ENCODE peak calls at places on chromosomes 16 and 17, in nine cellular contexts. A, L, P, J, S, B, M, D and F are unnamed samples.

GRCh38 chr17:2061441-2061797 is 6.5 kb downstream of the HIC1 start:
- DNase-seq in P (no peak), A (no peak), D (no peak), M (no peak), S (no peak), J (no peak), B (no peak), L (no peak), F (no peak)

GRCh38 chr16:28575446-28576109 is 21.3 kb downstream of the SULT1A2 start:
- DNase-seq in M (no peak), P (no peak), L (no peak), S (no peak), J (no peak), A (no peak), B (no peak), D (no peak), F (no peak)

GRCh38 chr16:48445782-48446533 is 60.7 kb upstream of the SIAH1 start:
- DNase-seq in P (no peak), D (no peak), L (no peak), B (no peak), M (no peak), S (no peak), A (no peak), J (no peak), F (no peak)

GRCh38 chr16:17901309-17901708 is 430.5 kb upstream of the XYLT1 start:
- DNase-seq in M (no peak), B (no peak), L (no peak), D (no peak), A (no peak), J (no peak), P (no peak), S (no peak), F (no peak)

GRCh38 chr17:29042679-29043538 is at the start of gene PIPOX:
- DNase-seq in S (peak), A (no peak), L (peak), D (peak), B (peak), M (no peak), P (no peak), J (peak), F (no peak)

GRCh38 chr16:90077757-90078593 is 844 bp upstream of the PRDM7 start:
- DNase-seq in B (peak), J (no peak), D (peak), A (peak), M (peak), S (no peak), L (peak), P (no peak), F (no peak)

GRCh38 chr17:57486978-57487377 is 230.7 kb downstream of the MSI2 start:
- DNase-seq in J (no peak), L (no peak), D (no peak), M (no peak), A (no peak), S (no peak), P (no peak), B (no peak), F (no peak)

GRCh38 chr17:66829386-66829864 is 5.5 kb upstream of the CACNG5 start:
- DNase-seq in B (no peak), M (no peak), D (no peak), S (peak), J (peak), L (peak), A (peak), P (peak), F (no peak)

GRCh38 chr16:50208460-50208931 is 55.4 kb downstream of the TENT4B start:
- DNase-seq in S (no peak), A (no peak), M (no peak), B (no peak), L (no peak), J (peak), P (no peak), D (no peak), F (no peak)

GRCh38 chr17:50625032-50625871 is 9.4 kb upstream of the ABCC3 start:
- DNase-seq in L (peak), A (no peak), S (no peak), M (no peak), P (no peak), J (no peak), B (no peak), D (peak), F (no peak)

GRCh38 chr17:40218740-40219072 is 398 bp upstream of the WIPF2 start:
- DNase-seq in S (peak), L (peak), M (peak), J (peak), B (no peak), D (peak), P (peak), A (peak), F (peak)

GRCh38 chr17:606501-607243 is 108.0 kb downstream of the VPS53 start:
- DNase-seq in S (no peak), L (no peak), A (no peak), M (no peak), D (no peak), J (no peak), B (no peak), P (no peak), F (no peak)

GRCh38 chr17:71180801-71181385 is 939.9 kb upstream of the SOX9 start:
- DNase-seq in M (no peak), A (no peak), L (no peak), J (no peak), B (no peak), D (peak), P (no peak), S (no peak), F (no peak)

GRCh38 chr16:86986136-86986535 is 331.1 kb downstream of the C16orf95 start:
- DNase-seq in J (no peak), P (no peak), M (no peak), A (no peak), S (no peak), L (no peak), D (no peak), B (no peak), F (no peak)

GRCh38 chr17:15377608-15378007 is 36.2 kb upstream of the TEKT3 start:
- DNase-seq in B (no peak), M (no peak), P (no peak), D (no peak), A (peak), L (no peak), S (no peak), J (peak), F (peak)

GRCh38 chr16:74698220-74698619 is 2.4 kb downstream of the MLKL start:
- DNase-seq in M (no peak), S (no peak), D (no peak), A (peak), J (no peak), L (no peak), B (no peak), P (no peak), F (no peak)

GRCh38 chr17:65589321-65589720 is 27.9 kb upstream of the AXIN2 start:
- DNase-seq in S (no peak), L (no peak), M (no peak), B (no peak), A (peak), P (no peak), J (no peak), D (no peak), F (no peak)

GRCh38 chr17:419073-419735 is 66.6 kb upstream of the RPH3AL start:
- DNase-seq in P (no peak), L (no peak), J (no peak), B (no peak), D (no peak), A (no peak), M (no peak), S (no peak), F (no peak)

GRCh38 chr17:21843318-21843865 is 151.1 kb downstream of the KCNJ18 start:
- DNase-seq in M (no peak), L (no peak), B (no peak), A (no peak), D (no peak), J (no peak), P (no peak), S (no peak), F (no peak)

GRCh38 chr17:15220785-15221184 is 44.3 kb downstream of the PMP22 start:
- DNase-seq in B (no peak), L (no peak), J (no peak), P (no peak), M (no peak), A (peak), D (no peak), S (no peak), F (no peak)

GRCh38 chr16:27355610-27356009 is 41.8 kb downstream of the IL4R start:
- DNase-seq in M (peak), P (no peak), B (no peak), J (no peak), S (peak), D (no peak), A (peak), L (peak), F (peak)

GRCh38 chr17:77719806-77720205 is 238.7 kb upstream of the TNRC6C start:
- DNase-seq in L (no peak), A (no peak), B (no peak), P (no peak), D (no peak), M (no peak), J (no peak), S (no peak), F (no peak)

GRCh38 chr16:78684655-78685400 is 585.4 kb downstream of the WWOX start:
- DNase-seq in L (peak), M (no peak), D (no peak), P (no peak), B (no peak), S (no peak), J (no peak), A (peak), F (no peak)

GRCh38 chr17:2202302-2202995 is 101.1 kb downstream of the SMG6 start:
- DNase-seq in J (no peak), S (no peak), L (peak), B (no peak), P (no peak), A (no peak), D (no peak), M (no peak), F (no peak)

GRCh38 chr16:56263711-56264608 is 72.7 kb downstream of the GNAO1 start:
- DNase-seq in J (no peak), S (no peak), D (peak), A (no peak), P (no peak), M (no peak), L (no peak), B (no peak), F (no peak)

GRCh38 chr17:66784621-66785364 is 50.1 kb upstream of the CACNG5 start:
- DNase-seq in A (no peak), M (no peak), P (no peak), B (no peak), L (no peak), D (peak), J (no peak), S (no peak), F (no peak)

GRCh38 chr17:55527520-55528118 is 16.4 kb upstream of the SMIM36 start:
- DNase-seq in P (peak), S (peak), L (peak), B (no peak), A (peak), M (no peak), D (peak), J (peak), F (peak)

GRCh38 chr17:51035436-51035835 is 85.2 kb downstream of the SPAG9 start:
- DNase-seq in P (no peak), A (peak), L (no peak), M (no peak), D (no peak), B (no peak), J (no peak), S (peak), F (no peak)

GRCh38 chr16:77238593-77238992 is 39.4 kb downstream of the SYCE1L start:
- DNase-seq in D (no peak), L (no peak), J (no peak), M (no peak), S (no peak), B (no peak), A (no peak), P (no peak), F (no peak)

GRCh38 chr17:55674107-55674506 is 48.6 kb downstream of the TMEM100 start:
- DNase-seq in P (peak), L (no peak), J (no peak), D (no peak), A (peak), S (no peak), B (no peak), M (no peak), F (no peak)

GRCh38 chr16:23863511-23864422 is 28.0 kb downstream of the PRKCB start:
- DNase-seq in D (no peak), A (no peak), L (no peak), M (no peak), S (no peak), B (no peak), J (no peak), P (no peak), F (no peak)

GRCh38 chr17:71032746-71033273 is 863.5 kb downstream of the KCNJ2 start:
- DNase-seq in P (no peak), B (peak), S (no peak), D (peak), L (no peak), A (no peak), M (no peak), J (no peak), F (no peak)